ENCODE peak calls at places on chromosomes 7 and 10, in six cellular contexts. U is GM06990, Q is ovary, S is fibroblast of lung, E is AG09309, H is stomach. P is an unnamed sample.

GRCh38 chr10:52347327-52347667 is 33.2 kb downstream of the DKK1 start:
- DNase-seq in U (no peak), Q (no peak), S (no peak), E (no peak), H (no peak), P (no peak)

GRCh38 chr7:88826222-88826621 is 30.7 kb upstream of the TEX47 start:
- DNase-seq in U (no peak), Q (no peak), S (no peak), E (no peak), H (no peak), P (no peak)

GRCh38 chr7:71718563-71718962 is 586.6 kb downstream of the GALNT17 start:
- DNase-seq in U (no peak), Q (no peak), S (no peak), E (no peak), H (no peak), P (no peak)

GRCh38 chr7:13880789-13881188 is 108.7 kb downstream of the ETV1 start:
- DNase-seq in U (no peak), Q (no peak), S (peak), E (peak), H (no peak), P (peak)

GRCh38 chr10:26217396-26218105 is 977 bp downstream of the GAD2 start:
- DNase-seq in U (no peak), Q (no peak), S (no peak), E (no peak), H (no peak), P (no peak)

GRCh38 chr10:62689712-62690111 is 114.8 kb upstream of the ADO start:
- DNase-seq in U (no peak), Q (no peak), S (no peak), E (no peak), H (no peak), P (no peak)

GRCh38 chr10:100528123-100528884 is 1.4 kb downstream of the NDUFB8 start:
- DNase-seq in U (no peak), Q (no peak), S (no peak), E (no peak), H (no peak), P (no peak)

GRCh38 chr10:35336921-35337741 is 822 bp downstream of the CCNY start:
- DNase-seq in U (peak), Q (peak), S (no peak), E (no peak), H (peak), P (peak)

GRCh38 chr10:126088144-126088543 is 191.8 kb downstream of the FANK1 start:
- DNase-seq in U (no peak), Q (peak), S (peak), E (no peak), H (no peak), P (peak)

GRCh38 chr7:30134011-30134410 is 775 bp upstream of the MTURN start:
- DNase-seq in U (no peak), Q (no peak), S (no peak), E (no peak), H (no peak), P (no peak)

GRCh38 chr10:34815174-34816066 is at the start of gene PARD3:
- DNase-seq in U (peak), Q (peak), S (peak), E (no peak), H (peak), P (peak)

GRCh38 chr7:132575987-132576722 is at the start of gene PLXNA4:
- DNase-seq in U (no peak), Q (peak), S (peak), E (no peak), H (no peak), P (no peak)
- TF ChIP-seq CTCF in U (no peak), Q (no peak), S (no peak), E (no peak), H (no peak), P (no peak)

GRCh38 chr10:111479966-111480365 is 403.1 kb downstream of the ADRA2A start:
- DNase-seq in U (no peak), Q (no peak), S (no peak), E (no peak), H (no peak), P (no peak)
- TF ChIP-seq CTCF in U (no peak), Q (no peak), S (no peak), E (no peak), H (no peak), P (no peak)

DNA sequence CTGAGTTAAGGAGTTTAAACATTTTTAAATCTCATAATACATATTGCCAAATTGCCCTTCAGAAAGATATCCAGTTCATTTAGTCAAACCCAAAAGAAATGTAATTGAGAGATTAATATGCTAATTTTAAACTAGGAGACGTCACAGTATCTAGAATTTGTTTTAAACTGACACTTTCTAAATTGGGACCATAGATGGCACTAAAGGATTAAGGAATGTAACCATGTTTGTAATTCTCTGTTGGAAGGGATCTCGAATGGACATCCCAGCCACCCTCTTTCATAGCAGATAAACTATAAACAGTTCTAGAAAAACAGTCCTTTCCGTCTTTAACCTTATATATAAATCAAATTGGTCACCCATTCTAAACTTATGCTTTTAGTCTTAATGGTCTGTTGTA is 30.0 kb upstream of the SAMD9L start:
- DNase-seq in U (no peak), Q (no peak), S (peak), E (no peak), H (no peak), P (no peak)
- TF ChIP-seq CTCF in U (no peak), Q (no peak), S (peak), E (no peak), H (no peak), P (peak)

DNA sequence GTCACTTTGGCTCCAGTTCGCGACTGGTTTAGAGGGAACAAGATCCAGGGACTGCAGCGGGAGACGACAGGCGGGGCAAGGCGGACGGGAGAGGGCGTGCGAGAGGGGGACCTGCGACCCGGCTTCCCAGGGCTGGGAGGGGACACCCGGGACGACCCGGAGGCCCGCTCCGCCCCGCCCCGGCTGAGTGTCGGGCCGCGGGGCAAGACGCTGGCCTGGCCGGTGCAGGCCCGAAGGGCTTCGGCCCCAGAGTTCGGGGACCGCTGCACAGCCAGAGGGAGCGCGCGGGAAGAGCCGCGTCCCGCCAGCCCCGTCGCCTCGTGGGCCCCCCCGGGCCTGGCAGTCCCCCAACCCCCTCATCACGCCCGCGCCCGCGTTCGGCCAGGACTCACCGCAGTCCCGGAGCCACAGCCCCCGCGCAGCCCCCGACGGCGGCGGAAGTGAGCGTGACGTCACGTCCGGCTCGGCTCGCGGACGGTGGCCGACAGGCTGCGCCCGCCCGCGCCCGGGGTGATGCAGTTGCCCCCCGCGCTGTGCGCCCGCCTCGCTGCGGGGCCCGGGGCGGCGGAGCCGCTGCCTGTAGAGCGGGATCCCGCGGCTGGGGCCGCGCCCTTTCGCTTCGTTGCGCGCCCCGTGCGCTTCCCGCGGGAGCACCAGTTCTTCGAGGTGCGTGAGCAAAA is at the start of the genes TUBGCP2 and ZNF511:
- DNase-seq in U (peak), Q (peak), S (peak), E (peak), H (peak), P (peak)
- TF ChIP-seq CTCF in U (peak), Q (no peak), S (no peak), E (no peak), H (no peak), P (no peak)

GRCh38 chr7:29019275-29019820 is 61.2 kb upstream of the TRIL start:
- DNase-seq in U (no peak), Q (no peak), S (peak), E (no peak), H (no peak), P (no peak)
- TF ChIP-seq CTCF in U (no peak), Q (no peak), S (peak), E (peak), H (no peak), P (peak)

GRCh38 chr7:124152859-124153692 is 120.2 kb upstream of the TMEM229A start:
- DNase-seq in U (peak), Q (no peak), S (peak), E (no peak), H (no peak), P (no peak)
- TF ChIP-seq CTCF in U (peak), Q (no peak), S (peak), E (no peak), H (no peak), P (no peak)

DNA sequence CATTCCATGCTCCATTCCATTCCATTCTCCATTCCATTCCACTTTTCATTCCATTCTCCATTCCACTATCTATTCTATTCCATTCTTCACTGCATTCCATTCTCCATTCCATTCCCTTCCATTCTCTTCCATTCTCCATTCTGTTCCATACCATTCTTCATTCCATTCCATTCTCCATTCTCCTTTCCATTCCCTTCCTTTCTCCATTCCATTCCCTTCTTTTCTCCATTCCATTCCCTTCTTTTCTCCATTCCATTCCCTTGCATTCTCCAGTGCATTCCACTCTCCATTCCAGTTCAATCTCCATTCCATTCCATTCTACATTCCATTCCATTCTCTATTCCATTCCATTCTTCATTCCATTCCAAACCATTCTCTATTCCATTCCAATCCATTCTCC is 80.3 kb downstream of the NSUN6 start:
- DNase-seq in U (no peak), Q (no peak), S (no peak), E (no peak), H (no peak), P (no peak)
- TF ChIP-seq CTCF in U (no peak), Q (no peak), S (no peak), E (no peak), H (no peak), P (no peak)

DNA sequence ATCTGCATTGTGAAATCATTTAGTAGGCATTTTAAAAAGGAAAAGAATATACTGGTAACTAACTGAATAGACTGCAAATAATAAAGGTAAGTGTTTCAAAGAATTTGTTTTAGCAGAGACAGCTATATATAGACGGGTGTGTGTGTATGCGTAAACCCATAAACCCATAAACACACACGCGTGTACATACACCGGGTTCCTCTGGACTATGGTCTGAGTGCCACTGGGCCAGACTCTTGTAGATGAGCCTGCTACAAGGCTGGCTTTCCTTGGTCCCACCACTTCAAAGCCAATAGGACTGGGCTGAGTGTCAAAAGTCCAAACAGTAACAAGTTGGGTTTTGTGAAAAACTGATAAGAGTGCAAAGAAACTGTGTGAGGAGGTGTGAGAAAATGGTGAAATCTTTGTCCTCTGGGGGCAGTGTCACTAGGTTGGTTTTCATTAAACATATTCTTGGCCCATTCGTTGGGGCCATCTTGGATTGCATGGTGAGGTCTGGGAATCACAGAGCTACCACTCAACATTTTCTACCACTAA is 39.8 kb downstream of the GNA12 start:
- DNase-seq in U (no peak), Q (no peak), S (no peak), E (no peak), H (no peak), P (no peak)
- TF ChIP-seq CTCF in U (no peak), Q (no peak), S (no peak), E (no peak), H (no peak), P (peak)

P was measured in HFFc6.